ENCODE peak calls at places on chromosome 5, in nine cellular contexts. A is neural progenitor cell, J is brain microvascular endothelial cell, T is sigmoid colon, O is small intestine, I is mammary epithelial cell, L is substantia nigra, C is mesendoderm, F is lung. X is an unnamed sample.

GRCh38 chr5:177300236-177300880 is 3.2 kb downstream of the RAB24 start:
- DNase-seq in T (peak), I (peak), J (peak), L (no peak), F (peak), A (no peak), C (peak), O (peak), X (no peak)

GRCh38 chr5:132256783-132257130 is 739 bp upstream of the PDLIM4 start:
- DNase-seq in L (no peak), F (no peak), C (no peak), T (no peak), I (no peak), O (no peak), J (no peak), A (no peak), X (no peak)

GRCh38 chr5:14675865-14676300 is 11.4 kb downstream of the OTULIN start:
- DNase-seq in J (no peak), O (no peak), F (no peak), L (no peak), C (no peak), T (no peak), A (no peak), I (no peak), X (no peak)

GRCh38 chr5:30103056-30104020 is 1090.1 kb upstream of the CDH6 start:
- DNase-seq in O (no peak), J (peak), F (no peak), I (no peak), T (no peak), A (no peak), C (no peak), L (no peak), X (no peak)

GRCh38 chr5:137498301-137498735 is 808 bp downstream of the SPOCK1 start:
- DNase-seq in O (no peak), C (peak), J (no peak), I (no peak), F (no peak), A (peak), T (no peak), L (no peak), X (no peak)

GRCh38 chr5:136249678-136250266 is 56.8 kb upstream of the SMIM32 start:
- DNase-seq in F (peak), L (no peak), C (peak), T (no peak), A (peak), I (peak), J (peak), O (peak), X (peak)

GRCh38 chr5:1874348-1874747 is 8.4 kb downstream of the IRX4 start:
- DNase-seq in L (no peak), I (no peak), O (no peak), F (no peak), J (no peak), C (no peak), A (no peak), T (no peak), X (no peak)

GRCh38 chr5:131104169-131104775 is 60.8 kb downstream of the HINT1 start:
- DNase-seq in O (no peak), C (no peak), A (no peak), T (no peak), L (no peak), J (no peak), F (no peak), I (peak), X (no peak)

GRCh38 chr5:132437604-132438275 is 52.8 kb downstream of the IRF1 start:
- DNase-seq in A (peak), C (peak), F (peak), I (no peak), L (no peak), T (peak), J (peak), O (peak), X (no peak)

GRCh38 chr5:124841829-124842712 is 95.6 kb upstream of the ZNF608 start:
- DNase-seq in T (no peak), A (no peak), J (no peak), L (no peak), F (no peak), C (no peak), O (no peak), I (peak), X (peak)

GRCh38 chr5:2532809-2533208 is 218.7 kb downstream of the IRX2 start:
- DNase-seq in J (no peak), A (no peak), L (no peak), T (no peak), F (no peak), I (no peak), O (no peak), C (no peak), X (no peak)

GRCh38 chr5:113038714-113039113 is 62.1 kb downstream of the DCP2 start:
- DNase-seq in L (no peak), J (no peak), C (no peak), I (peak), T (no peak), O (no peak), F (peak), A (no peak), X (peak)

GRCh38 chr5:68285075-68285827 is 69.7 kb downstream of the PIK3R1 start:
- DNase-seq in L (no peak), F (no peak), J (no peak), A (no peak), I (no peak), O (peak), T (no peak), C (no peak), X (no peak)

GRCh38 chr5:150507283-150508020 is 479 bp upstream of the NDST1 start:
- DNase-seq in J (no peak), L (no peak), F (no peak), I (no peak), T (no peak), C (no peak), A (no peak), O (peak), X (no peak)

GRCh38 chr5:2797160-2797559 is 45.7 kb upstream of the IRX2 start:
- DNase-seq in L (no peak), F (no peak), I (no peak), O (no peak), C (no peak), A (no peak), J (no peak), T (no peak), X (no peak)

GRCh38 chr5:157778121-157778805 is 34.8 kb downstream of the LSM11 start:
- DNase-seq in T (no peak), F (no peak), C (no peak), L (no peak), O (peak), A (no peak), J (no peak), I (peak), X (peak)

GRCh38 chr5:79837707-79838620 is 148.3 kb downstream of the CMYA5 start:
- DNase-seq in I (no peak), O (no peak), F (peak), T (peak), A (no peak), L (no peak), J (no peak), C (no peak), X (no peak)

GRCh38 chr5:78677777-78678668 is 29.5 kb upstream of the LHFPL2 start:
- DNase-seq in T (peak), C (peak), F (no peak), O (no peak), I (peak), A (no peak), J (peak), L (no peak), X (peak)

GRCh38 chr5:78597858-78598415 is 50.6 kb downstream of the LHFPL2 start:
- DNase-seq in O (no peak), C (no peak), I (peak), T (no peak), A (no peak), L (no peak), F (no peak), J (peak), X (no peak)

GRCh38 chr5:4716786-4717185 is 423.3 kb upstream of the ADAMTS16 start:
- DNase-seq in F (no peak), I (no peak), C (no peak), J (no peak), A (peak), O (no peak), T (no peak), L (no peak), X (no peak)

GRCh38 chr5:172561151-172561550 is 79.9 kb upstream of the NEURL1B start:
- DNase-seq in T (no peak), O (no peak), F (no peak), J (no peak), C (no peak), A (no peak), L (no peak), I (peak), X (peak)

GRCh38 chr5:139677404-139678282 is 29.5 kb downstream of the CXXC5 start:
- DNase-seq in O (no peak), C (no peak), I (no peak), L (no peak), J (no peak), F (no peak), A (peak), T (no peak), X (no peak)

GRCh38 chr5:139675825-139676224 is 27.7 kb downstream of the CXXC5 start:
- DNase-seq in I (no peak), O (no peak), F (no peak), A (no peak), T (no peak), L (no peak), J (no peak), C (no peak), X (no peak)

GRCh38 chr5:139676951-139677367 is 28.8 kb downstream of the CXXC5 start:
- DNase-seq in F (no peak), A (peak), I (no peak), C (no peak), O (no peak), T (no peak), J (no peak), L (peak), X (no peak)

GRCh38 chr5:139675213-139675612 is 27.1 kb downstream of the CXXC5 start:
- DNase-seq in C (no peak), J (no peak), O (no peak), T (no peak), A (no peak), I (no peak), F (no peak), L (no peak), X (no peak)

DNA sequence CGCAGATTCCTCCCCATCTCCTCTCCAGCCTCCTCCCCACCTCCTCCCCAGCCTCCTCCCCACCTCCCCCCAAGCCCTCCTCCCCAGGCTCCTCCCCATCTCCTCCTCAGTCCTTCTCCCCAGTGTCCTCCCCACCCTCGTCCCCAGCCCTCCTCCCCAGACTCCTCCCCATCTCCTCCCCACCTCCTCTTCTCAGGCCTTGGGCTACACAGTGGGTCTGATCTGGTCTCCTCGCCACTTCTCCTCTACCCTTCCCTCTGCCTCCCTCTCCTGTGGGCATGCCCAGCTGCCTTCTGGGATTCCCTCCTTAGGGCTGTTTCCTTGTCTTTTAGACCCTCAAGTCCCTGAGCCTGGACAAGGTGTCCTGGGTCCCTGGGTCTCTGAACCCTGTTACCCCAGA is 28.3 kb downstream of the CXXC5 start:
- DNase-seq in L (no peak), J (no peak), O (no peak), F (no peak), I (no peak), C (no peak), T (no peak), A (no peak), X (no peak)
- H3K27ac ChIP-seq in L (peak), J (no peak), O (peak), F (no peak), I (no peak), C (no peak), T (peak), A (no peak), X (no peak)

GRCh38 chr5:93079046-93079445 is 502.0 kb downstream of the NR2F1-AS1 start:
- DNase-seq in F (no peak), T (no peak), L (no peak), I (no peak), J (no peak), C (no peak), O (no peak), A (no peak), X (no peak)
- H3K27ac ChIP-seq in F (peak), T (peak), L (no peak), I (peak), J (peak), C (no peak), O (no peak), A (no peak), X (peak)

GRCh38 chr5:151897017-151897552 is 27.6 kb downstream of the GLRA1 start:
- DNase-seq in J (no peak), F (no peak), C (no peak), A (no peak), I (no peak), L (no peak), O (no peak), T (no peak), X (no peak)
- H3K27ac ChIP-seq in J (peak), F (no peak), C (no peak), A (no peak), I (no peak), L (no peak), O (no peak), T (no peak), X (peak)

GRCh38 chr5:53679261-53679660 is 118.8 kb downstream of the NDUFS4 start:
- DNase-seq in L (no peak), C (peak), F (no peak), O (no peak), A (no peak), J (peak), T (no peak), I (peak), X (peak)
- H3K27ac ChIP-seq in L (no peak), C (no peak), F (peak), O (no peak), A (no peak), J (peak), T (no peak), I (no peak), X (no peak)

X was measured in epithelial cell of prostate.